ENCODE peak calls at places on chromosomes 13 and 19, in nine cellular contexts. E, H, Y, N, Z, M, W, V and G are unnamed samples.

GRCh38 chr13:28449826-28450773 is 44.8 kb downstream of the FLT1 start:
- DNase-seq in Z (no peak), W (no peak), M (no peak), N (no peak), V (no peak), Y (no peak), H (no peak), E (no peak), G (no peak)

GRCh38 chr13:111468037-111468959 is 147.9 kb downstream of the TEX29 start:
- DNase-seq in W (no peak), E (no peak), M (no peak), Z (no peak), V (no peak), Y (no peak), N (no peak), H (no peak), G (no peak)

GRCh38 chr19:13189600-13189999 is 39.4 kb downstream of the IER2 start:
- DNase-seq in H (no peak), E (no peak), M (no peak), N (no peak), Y (no peak), Z (no peak), W (no peak), V (no peak), G (no peak)

GRCh38 chr13:44929691-44930090 is 59.6 kb downstream of the NUFIP1 start:
- DNase-seq in Y (no peak), W (no peak), H (no peak), N (no peak), E (no peak), Z (no peak), V (no peak), M (no peak), G (no peak)

GRCh38 chr13:97395437-97396136 is 38.4 kb upstream of the RAP2A start:
- DNase-seq in N (no peak), M (no peak), Y (peak; percentile 9), E (peak; percentile 55), Z (no peak), V (no peak), W (no peak), H (no peak), G (no peak)

GRCh38 chr13:40072663-40073120 is 417.2 kb downstream of the COG6 start:
- DNase-seq in M (no peak), E (no peak), Z (no peak), Y (no peak), V (no peak), W (no peak), H (no peak), N (no peak), G (no peak)

GRCh38 chr13:29595380-29596063 is at the start of gene SLC7A1:
- DNase-seq in H (peak; percentile 27), E (peak; percentile 67), Y (peak; percentile 66), Z (peak; percentile 77), N (peak; percentile 80), W (peak; percentile 92), M (peak; percentile 67), V (peak; percentile 73), G (peak; percentile 78)

GRCh38 chr19:57058871-57059270 is 60.9 kb upstream of the USP29 start:
- DNase-seq in M (no peak), H (no peak), Z (no peak), V (no peak), E (no peak), Y (no peak), N (no peak), W (no peak), G (no peak)

DNA sequence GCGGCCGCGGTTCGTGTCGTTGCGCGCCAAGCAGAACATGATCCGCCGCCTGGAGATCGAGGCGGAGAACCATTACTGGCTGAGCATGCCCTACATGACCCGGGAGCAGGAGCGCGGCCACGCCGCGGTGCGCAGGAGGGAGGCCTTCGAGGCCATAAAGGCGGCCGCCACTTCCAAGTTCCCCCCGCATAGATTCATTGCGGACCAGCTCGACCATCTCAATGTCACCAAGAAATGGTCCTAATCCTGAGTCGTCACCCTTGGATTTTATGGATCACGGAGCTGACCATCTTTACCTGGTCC is 475 bp downstream of the MRPL57 start:
- DNase-seq in N (peak; percentile 54), E (no peak), Z (no peak), H (no peak), M (no peak), W (no peak), Y (no peak), V (no peak), G (no peak)
- H3K27ac ChIP-seq in N (peak overlapping the region; percentile 89), E (peak overlapping the region; percentile 84), Z (peak overlapping the region; percentile 93), H (peak overlapping the region; percentile 82), M (peak overlapping the region; percentile 94), W (peak overlapping the region; percentile 11), Y (peak overlapping the region; percentile 100), V (peak overlapping the region; percentile 80), G (peak overlapping the region; percentile 86)

GRCh38 chr19:54459282-54460229 is 4.0 kb downstream of the LENG9 start:
- DNase-seq in V (no peak), W (no peak), H (no peak), N (no peak), E (no peak), M (no peak), Y (no peak), Z (no peak), G (no peak)

GRCh38 chr19:54461201-54462071 is 2.1 kb downstream of the LENG9 start:
- DNase-seq in E (peak; percentile 90), V (no peak), Z (no peak), M (no peak), N (no peak), Y (no peak), H (no peak), W (no peak), G (no peak)

GRCh38 chr19:54462072-54462712 is 1.4 kb downstream of the LENG9 start:
- DNase-seq in V (no peak), Z (no peak), N (no peak), Y (no peak), E (no peak), H (no peak), W (peak; percentile 40), M (no peak), G (peak; percentile 65)

GRCh38 chr19:54458648-54459281 is 4.8 kb downstream of the LENG9 start:
- DNase-seq in H (no peak), N (no peak), Z (no peak), M (no peak), V (no peak), Y (no peak), W (no peak), E (no peak), G (no peak)

DNA sequence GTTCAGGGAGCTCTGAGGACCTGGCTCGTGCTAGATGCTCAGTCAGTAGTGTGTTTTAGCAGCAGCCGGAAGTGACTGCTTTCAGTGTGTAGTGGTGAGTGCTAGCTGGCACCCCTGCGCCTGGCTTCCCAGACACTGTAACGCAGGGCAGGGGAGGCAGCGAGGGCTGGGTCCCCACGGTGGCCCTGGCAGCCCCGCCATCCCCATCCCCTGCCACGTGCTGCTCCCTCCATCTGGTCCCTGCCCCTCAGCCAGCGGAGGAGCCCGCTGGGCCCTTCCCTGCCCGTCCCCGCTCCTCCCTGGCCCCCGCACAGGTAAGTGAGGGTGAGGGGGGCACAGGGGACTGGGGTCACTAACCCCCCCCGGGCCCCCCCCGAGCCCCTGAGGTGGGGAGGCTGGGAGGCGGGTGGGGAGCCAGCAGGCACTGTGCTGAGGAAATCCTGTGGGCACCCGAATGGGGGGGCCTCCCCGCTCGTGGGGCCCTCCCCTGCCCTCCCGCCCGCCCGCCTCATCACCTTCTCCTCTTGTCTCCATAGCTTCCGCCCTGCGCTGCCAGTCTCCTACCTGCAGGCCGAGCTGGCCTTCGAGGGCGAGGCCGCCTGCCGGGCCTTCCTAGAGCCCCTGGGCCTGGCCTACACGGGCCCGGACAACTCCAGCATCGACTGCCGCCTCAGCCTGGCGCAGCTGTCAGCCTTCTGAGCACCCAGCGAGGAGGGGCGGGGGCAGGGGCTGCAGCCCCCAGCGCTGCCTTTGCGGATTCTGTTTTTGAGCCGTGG is 3.2 kb downstream of the LENG9 start:
- DNase-seq in H (no peak), E (no peak), W (no peak), Z (no peak), M (no peak), V (no peak), N (no peak), Y (no peak), G (no peak)
- H3K4me1 ChIP-seq in H (peaks cover 9% of the 10 kb centered on the region), E (peaks cover 22% of the 10 kb centered on the region), W (no peaks in the 10 kb centered on the region), Z (peaks cover 11% of the 10 kb centered on the region), M (no peaks in the 10 kb centered on the region), V (no peaks in the 10 kb centered on the region), N (peaks cover 27% of the 10 kb centered on the region), Y (peaks cover 27% of the 10 kb centered on the region), G (peaks cover 12% of the 10 kb centered on the region)

DNA sequence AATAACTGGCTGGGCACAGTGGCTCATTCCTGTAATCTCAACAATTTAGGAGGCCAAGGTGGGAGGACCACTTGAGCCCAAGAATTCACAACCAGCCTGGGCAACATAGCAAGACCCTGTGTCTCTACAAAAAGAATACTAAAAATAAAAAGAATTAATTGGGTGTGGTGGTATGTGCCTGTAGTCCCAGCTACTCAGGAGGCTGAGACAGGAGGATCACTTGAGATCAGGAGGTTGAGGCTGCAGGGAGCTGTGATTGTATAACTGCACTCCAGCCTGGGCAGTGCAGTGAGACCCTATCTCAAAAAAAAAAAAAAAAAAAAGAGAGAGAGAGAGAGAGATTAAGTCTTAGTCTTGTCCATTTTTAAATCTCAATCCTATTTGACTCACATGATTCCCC is 35.6 kb upstream of the SERPINE3 start:
- DNase-seq in N (no peak), V (no peak), H (no peak), E (no peak), W (no peak), M (no peak), Y (no peak), Z (no peak), G (no peak)
- H3K27ac ChIP-seq in N (no peak overlapping the region), V (no peak overlapping the region), H (no peak overlapping the region), E (no peak overlapping the region), W (peak overlapping the region; percentile 69), M (no peak overlapping the region), Y (no peak overlapping the region), Z (no peak overlapping the region), G (no peak overlapping the region)

GRCh38 chr13:110276553-110276950 is 30.4 kb downstream of the COL4A1 start:
- DNase-seq in H (no peak), E (no peak), M (no peak), Z (no peak), V (no peak), W (no peak), Y (no peak), N (no peak), G (no peak)

GRCh38 chr13:110277357-110277950 is 29.5 kb downstream of the COL4A1 start:
- DNase-seq in Y (no peak), W (no peak), E (peak; percentile 61), Z (no peak), H (no peak), V (no peak), N (no peak), M (no peak), G (no peak)

GRCh38 chr13:110273254-110273653 is 33.7 kb downstream of the COL4A1 start:
- DNase-seq in M (no peak), H (no peak), N (no peak), E (no peak), V (no peak), W (no peak), Z (no peak), Y (no peak), G (no peak)

GRCh38 chr13:110274687-110275086 is 32.3 kb downstream of the COL4A1 start:
- DNase-seq in M (peak; percentile 19), Y (no peak), E (no peak), H (no peak), N (no peak), Z (no peak), W (no peak), V (no peak), G (no peak)

DNA sequence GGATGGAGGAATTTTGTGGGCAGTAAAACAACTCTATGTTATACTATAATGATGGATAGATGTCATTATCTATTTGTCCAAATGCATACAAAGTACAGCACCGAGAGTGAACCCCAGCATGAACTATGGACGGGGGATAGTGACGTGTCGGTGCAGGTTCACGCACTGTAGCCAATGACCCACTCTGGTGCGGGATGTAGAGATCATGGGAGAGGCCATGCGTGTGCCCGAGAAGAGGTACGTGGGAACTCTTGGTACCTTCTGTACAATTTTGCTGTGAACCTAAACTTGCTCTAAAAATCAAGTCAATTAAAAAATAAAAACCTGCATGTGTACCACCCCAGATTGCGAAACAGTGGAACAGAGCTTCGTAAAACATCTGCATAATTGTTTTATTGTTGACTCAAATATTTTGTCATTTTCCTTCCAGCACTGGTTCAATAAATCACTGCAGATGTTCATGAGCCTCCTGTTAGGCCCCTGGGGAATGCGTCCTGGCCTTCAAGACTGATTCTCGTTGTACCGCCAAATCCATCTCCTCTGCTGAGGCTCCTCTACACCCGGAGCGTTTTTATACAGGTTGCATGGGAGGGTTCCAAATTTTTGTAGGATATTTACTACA is 30.9 kb downstream of the COL4A1 start:
- DNase-seq in V (no peak), Y (no peak), N (no peak), W (no peak), H (no peak), M (peak; percentile 66), Z (no peak), E (no peak), G (peak; percentile 71)
- H3K4me1 ChIP-seq in V (no peaks in the 10 kb centered on the region), Y (peaks cover 11% of the 10 kb centered on the region), N (no peaks in the 10 kb centered on the region), W (no peaks in the 10 kb centered on the region), H (peaks cover 20% of the 10 kb centered on the region), M (peaks cover 4% of the 10 kb centered on the region), Z (peaks cover 4% of the 10 kb centered on the region), E (peaks cover 15% of the 10 kb centered on the region), G (peaks cover 27% of the 10 kb centered on the region)